ENCODE peak calls at places on chromosomes 11 and 22, in five cellular contexts. E is fibroblast of the aortic adventitia, T is psoas muscle, Q is A549, R is thoracic aorta. K is an unnamed sample.

GRCh38 chr22:25845985-25846745 is 104.2 kb downstream of the MYO18B start:
- DNase-seq in T (no peak), Q (no peak), E (no peak), R (no peak), K (no peak)

GRCh38 chr11:70525006-70525405 is 126.7 kb downstream of the CTTN start:
- DNase-seq in E (no peak), Q (no peak), R (no peak), T (no peak), K (no peak)

GRCh38 chr11:45412033-45412432 is 125.9 kb upstream of the SYT13 start:
- DNase-seq in Q (no peak), R (no peak), E (no peak), T (no peak), K (no peak)

GRCh38 chr11:26230021-26230420 is 101.9 kb upstream of the ANO3 start:
- DNase-seq in T (no peak), R (no peak), E (peak), Q (no peak), K (peak)

GRCh38 chr11:824942-825341 is 2.8 kb upstream of the CRACR2B start:
- DNase-seq in Q (no peak), T (no peak), R (no peak), E (no peak), K (no peak)

GRCh38 chr22:31248965-31249940 is 37.2 kb downstream of the LIMK2 start:
- DNase-seq in Q (no peak), T (no peak), R (no peak), E (peak), K (peak)

GRCh38 chr22:26650722-26651421 is 6.5 kb upstream of the MIAT start:
- DNase-seq in R (no peak), Q (no peak), E (no peak), T (no peak), K (no peak)

GRCh38 chr11:120316880-120317688 is 8.0 kb upstream of the TLCD5 start:
- DNase-seq in T (peak), Q (no peak), R (no peak), E (peak), K (peak)

GRCh38 chr22:48742556-48743343 is 1084.9 kb downstream of the BRD1 start:
- DNase-seq in E (no peak), R (no peak), Q (no peak), T (no peak), K (no peak)

GRCh38 chr11:13102575-13102840 is 93.4 kb downstream of the RASSF10 start:
- DNase-seq in Q (no peak), R (no peak), E (no peak), T (no peak), K (no peak)

GRCh38 chr11:2189938-2190669 is 18.5 kb upstream of the TH start:
- DNase-seq in T (no peak), Q (no peak), R (no peak), E (no peak), K (no peak)

GRCh38 chr11:74001822-74002286 is 7.0 kb downstream of the UCP3 start:
- DNase-seq in E (no peak), T (no peak), R (no peak), Q (no peak), K (no peak)

DNA sequence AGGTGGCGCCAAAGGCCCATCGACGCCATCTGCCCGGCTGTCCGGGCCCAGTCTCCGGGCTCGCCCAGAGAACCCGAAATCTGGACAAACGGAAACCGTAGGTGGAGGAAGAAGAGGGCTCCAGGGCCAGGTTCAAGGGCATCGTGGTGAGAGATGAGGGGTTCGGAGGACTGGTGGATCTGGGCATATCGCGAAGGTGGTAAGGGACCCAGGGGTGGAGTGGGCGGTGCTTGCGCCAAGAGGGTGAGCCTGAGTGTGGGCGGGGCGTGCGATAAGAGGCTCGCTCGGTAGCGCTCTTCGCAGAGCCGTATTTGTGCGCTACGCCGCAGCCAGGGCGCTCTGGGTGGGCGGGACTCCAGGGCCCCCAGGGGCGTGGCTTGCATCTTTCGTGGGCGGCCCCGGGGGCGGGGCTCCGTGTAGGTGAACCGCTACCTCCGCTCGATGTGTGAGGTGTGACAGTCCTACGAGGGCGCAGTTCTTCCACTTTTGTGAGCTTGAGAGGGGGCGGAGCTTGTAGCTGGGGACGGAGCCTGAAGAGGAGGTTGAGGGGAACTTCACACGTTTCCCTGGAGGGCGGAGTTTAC is 4.8 kb downstream of the CD248 start:
- DNase-seq in Q (peak), R (peak), E (peak), T (peak), K (peak)
- TF ChIP-seq CTCF in Q (peak), R (no peak), E (peak), T (peak), K (peak)

GRCh38 chr11:67351275-67352005 is 1.9 kb downstream of the POLD4 start:
- DNase-seq in R (no peak), E (peak), Q (peak), T (peak), K (peak)
- H3K4me3 ChIP-seq in R (peak), E (peak), Q (peak), T (peak), K (peak)

GRCh38 chr11:21426931-21427330 is 757.5 kb downstream of the NELL1 start:
- DNase-seq in Q (no peak), T (no peak), R (no peak), E (no peak), K (no peak)
- TF ChIP-seq CTCF in Q (no peak), T (no peak), R (no peak), E (no peak), K (no peak)

GRCh38 chr22:46453006-46453828 is 84.2 kb downstream of the CELSR1 start:
- DNase-seq in T (no peak), E (peak), R (no peak), Q (no peak), K (no peak)
- H3K4me3 ChIP-seq in T (no peak), E (no peak), R (no peak), Q (no peak), K (no peak)

GRCh38 chr11:6610591-6610990 is 1.4 kb downstream of the TAF10 start:
- DNase-seq in T (no peak), Q (no peak), E (no peak), R (no peak), K (no peak)
- TF ChIP-seq CTCF in T (no peak), Q (no peak), E (no peak), R (no peak), K (no peak)

GRCh38 chr22:44108806-44109385 is 71.8 kb upstream of the PARVG start:
- DNase-seq in R (no peak), E (no peak), T (no peak), Q (no peak), K (no peak)
- H3K4me3 ChIP-seq in R (no peak), E (no peak), T (no peak), Q (no peak), K (no peak)

DNA sequence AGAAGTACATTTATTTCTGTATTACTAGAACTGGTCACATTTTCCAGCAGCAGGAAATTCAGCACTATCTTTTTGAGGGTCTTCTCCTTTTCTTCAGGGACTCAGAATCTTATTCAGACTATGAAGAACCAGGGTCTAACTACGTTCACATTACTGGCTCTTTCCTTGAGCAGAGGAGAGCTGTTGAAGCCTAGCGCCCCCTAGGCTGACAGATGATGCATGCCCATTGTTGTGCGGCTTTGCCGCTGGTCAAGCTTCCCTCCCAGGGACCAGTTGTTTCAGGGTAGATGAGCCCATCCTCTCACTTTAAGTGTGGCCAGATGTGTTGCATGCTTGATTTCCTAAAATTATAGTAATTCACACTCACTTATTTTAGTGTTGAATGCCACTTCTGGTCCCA is 168.2 kb upstream of the PDGFD start:
- DNase-seq in E (no peak), T (no peak), Q (peak), R (no peak), K (no peak)
- TF ChIP-seq CTCF in E (no peak), T (no peak), Q (no peak), R (no peak), K (peak)

DNA sequence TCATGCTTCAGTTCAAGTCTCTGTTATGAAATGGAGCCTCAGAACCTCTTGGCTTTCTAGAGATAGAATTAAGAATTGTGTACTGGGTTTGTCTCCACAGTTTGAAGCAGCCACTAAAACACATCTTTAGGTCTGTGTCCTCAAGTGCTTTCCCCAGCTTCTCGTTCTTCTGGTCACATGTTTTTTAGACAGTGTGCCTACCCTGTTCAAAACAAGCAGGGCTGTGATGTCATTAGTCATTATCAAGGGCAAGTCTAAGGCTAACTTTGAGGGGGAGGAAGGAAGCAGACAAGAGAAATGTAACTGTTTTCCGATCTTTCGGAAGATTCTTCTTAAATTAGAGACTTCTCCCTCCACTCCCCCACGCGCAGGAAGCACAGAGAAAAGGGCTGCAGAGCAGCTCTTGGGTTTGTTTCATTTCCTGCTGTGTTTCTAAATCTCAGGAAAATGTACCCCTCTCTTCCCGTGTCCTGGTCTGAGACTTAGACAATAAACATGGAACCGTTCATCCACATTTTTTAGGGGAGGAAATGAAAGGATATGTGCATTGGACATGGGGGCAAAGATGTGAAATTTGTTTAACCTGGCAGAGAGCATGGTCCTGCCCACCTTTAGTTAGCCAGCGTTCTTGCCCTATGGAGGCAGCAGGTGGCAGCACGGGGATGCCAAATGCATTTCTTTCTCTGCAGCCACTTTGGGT is 3.1 kb downstream of the AKIP1 start:
- DNase-seq in E (peak), Q (peak), T (no peak), R (no peak), K (peak)
- H3K4me3 ChIP-seq in E (peak), Q (no peak), T (no peak), R (peak), K (peak)